ENCODE peak calls at places on chromosomes 1 and 21, in six cellular contexts. One of them, this sample, is unnamed.

GRCh38 chr1:51699376-51699775 is 82.5 kb downstream of the OSBPL9 start:
- DNase-seq in NCI-H2029 treated with DMSO at 0.1 percent for 48 hours: no peak
- DNase-seq in activated T-cell treated with anti-CD3 and anti-CD28 coated beads, Interleukin-2, amount 50 U/mL, for 72 hours: no peak
- DNase-seq in HuH-7.5: no peak
- DNase-seq in fibroblast of lung: no peak
- DNase-seq in endodermal cell: no peak
- DNase-seq in this sample: no peak

GRCh38 chr1:43205671-43206070 is 33.5 kb downstream of the CFAP57 start:
- DNase-seq in HuH-7.5: no peak
- DNase-seq in fibroblast of lung: peak
- DNase-seq in activated T-cell treated with anti-CD3 and anti-CD28 coated beads, Interleukin-2, amount 50 U/mL, for 72 hours: no peak
- DNase-seq in NCI-H2029 treated with DMSO at 0.1 percent for 48 hours: no peak
- DNase-seq in endodermal cell: no peak
- DNase-seq in this sample: no peak

GRCh38 chr1:30322859-30323257 is 400.5 kb downstream of the MATN1 start:
- DNase-seq in HuH-7.5: no peak
- DNase-seq in NCI-H2029 treated with DMSO at 0.1 percent for 48 hours: no peak
- DNase-seq in fibroblast of lung: no peak
- DNase-seq in activated T-cell treated with anti-CD3 and anti-CD28 coated beads, Interleukin-2, amount 50 U/mL, for 72 hours: no peak
- DNase-seq in endodermal cell: peak
- DNase-seq in this sample: no peak

GRCh38 chr1:26278835-26279597 is 870 bp upstream of the SH3BGRL3 start:
- DNase-seq in endodermal cell: no peak
- DNase-seq in HuH-7.5: no peak
- DNase-seq in NCI-H2029 treated with DMSO at 0.1 percent for 48 hours: no peak
- DNase-seq in activated T-cell treated with anti-CD3 and anti-CD28 coated beads, Interleukin-2, amount 50 U/mL, for 72 hours: peak
- DNase-seq in fibroblast of lung: peak
- DNase-seq in this sample: peak

GRCh38 chr1:100597784-100598183 is 59.8 kb downstream of the GPR88 start:
- DNase-seq in HuH-7.5: no peak
- DNase-seq in NCI-H2029 treated with DMSO at 0.1 percent for 48 hours: no peak
- DNase-seq in fibroblast of lung: no peak
- DNase-seq in endodermal cell: no peak
- DNase-seq in activated T-cell treated with anti-CD3 and anti-CD28 coated beads, Interleukin-2, amount 50 U/mL, for 72 hours: no peak
- DNase-seq in this sample: no peak

GRCh38 chr1:232904566-232904965 is 45.8 kb upstream of the NTPCR start:
- DNase-seq in endodermal cell: no peak
- DNase-seq in fibroblast of lung: peak
- DNase-seq in NCI-H2029 treated with DMSO at 0.1 percent for 48 hours: no peak
- DNase-seq in activated T-cell treated with anti-CD3 and anti-CD28 coated beads, Interleukin-2, amount 50 U/mL, for 72 hours: peak
- DNase-seq in HuH-7.5: no peak
- DNase-seq in this sample: no peak

GRCh38 chr1:18950415-18951026 is 6.0 kb downstream of the IFFO2 start:
- DNase-seq in endodermal cell: no peak
- DNase-seq in fibroblast of lung: no peak
- DNase-seq in NCI-H2029 treated with DMSO at 0.1 percent for 48 hours: no peak
- DNase-seq in HuH-7.5: no peak
- DNase-seq in activated T-cell treated with anti-CD3 and anti-CD28 coated beads, Interleukin-2, amount 50 U/mL, for 72 hours: peak
- DNase-seq in this sample: no peak

GRCh38 chr1:164515932-164516331 is 43.1 kb upstream of the PBX1 start:
- DNase-seq in NCI-H2029 treated with DMSO at 0.1 percent for 48 hours: no peak
- DNase-seq in fibroblast of lung: peak
- DNase-seq in HuH-7.5: no peak
- DNase-seq in endodermal cell: no peak
- DNase-seq in activated T-cell treated with anti-CD3 and anti-CD28 coated beads, Interleukin-2, amount 50 U/mL, for 72 hours: no peak
- DNase-seq in this sample: no peak

GRCh38 chr1:18955442-18956188 is 861 bp downstream of the IFFO2 start:
- DNase-seq in HuH-7.5: peak
- DNase-seq in fibroblast of lung: no peak
- DNase-seq in activated T-cell treated with anti-CD3 and anti-CD28 coated beads, Interleukin-2, amount 50 U/mL, for 72 hours: peak
- DNase-seq in NCI-H2029 treated with DMSO at 0.1 percent for 48 hours: no peak
- DNase-seq in endodermal cell: peak
- DNase-seq in this sample: no peak

GRCh38 chr1:2802421-2802961 is 998 bp upstream of the TTC34 start:
- DNase-seq in fibroblast of lung: no peak
- DNase-seq in endodermal cell: no peak
- DNase-seq in HuH-7.5: no peak
- DNase-seq in NCI-H2029 treated with DMSO at 0.1 percent for 48 hours: no peak
- DNase-seq in activated T-cell treated with anti-CD3 and anti-CD28 coated beads, Interleukin-2, amount 50 U/mL, for 72 hours: no peak
- DNase-seq in this sample: no peak

GRCh38 chr1:109687641-109688499 is at the start of gene GSTM1:
- DNase-seq in HuH-7.5: peak
- DNase-seq in activated T-cell treated with anti-CD3 and anti-CD28 coated beads, Interleukin-2, amount 50 U/mL, for 72 hours: peak
- DNase-seq in endodermal cell: peak
- DNase-seq in NCI-H2029 treated with DMSO at 0.1 percent for 48 hours: no peak
- DNase-seq in fibroblast of lung: peak
- DNase-seq in this sample: no peak

GRCh38 chr1:246450485-246451251 is 56.4 kb downstream of the SMYD3 start:
- DNase-seq in activated T-cell treated with anti-CD3 and anti-CD28 coated beads, Interleukin-2, amount 50 U/mL, for 72 hours: no peak
- DNase-seq in NCI-H2029 treated with DMSO at 0.1 percent for 48 hours: peak
- DNase-seq in fibroblast of lung: peak
- DNase-seq in endodermal cell: no peak
- DNase-seq in HuH-7.5: peak
- DNase-seq in this sample: no peak

GRCh38 chr1:6330410-6330827 is 63.1 kb downstream of the ACOT7 start:
- DNase-seq in HuH-7.5: no peak
- DNase-seq in fibroblast of lung: peak
- DNase-seq in endodermal cell: no peak
- DNase-seq in NCI-H2029 treated with DMSO at 0.1 percent for 48 hours: no peak
- DNase-seq in activated T-cell treated with anti-CD3 and anti-CD28 coated beads, Interleukin-2, amount 50 U/mL, for 72 hours: no peak
- DNase-seq in this sample: no peak

GRCh38 chr1:966135-966602 is at the start of gene PLEKHN1:
- DNase-seq in NCI-H2029 treated with DMSO at 0.1 percent for 48 hours: no peak
- DNase-seq in endodermal cell: peak
- DNase-seq in HuH-7.5: peak
- DNase-seq in activated T-cell treated with anti-CD3 and anti-CD28 coated beads, Interleukin-2, amount 50 U/mL, for 72 hours: peak
- DNase-seq in fibroblast of lung: no peak
- DNase-seq in this sample: no peak

GRCh38 chr1:155801149-155801548 is 55.9 kb downstream of the GON4L start:
- DNase-seq in NCI-H2029 treated with DMSO at 0.1 percent for 48 hours: no peak
- DNase-seq in HuH-7.5: no peak
- DNase-seq in fibroblast of lung: no peak
- DNase-seq in activated T-cell treated with anti-CD3 and anti-CD28 coated beads, Interleukin-2, amount 50 U/mL, for 72 hours: no peak
- DNase-seq in endodermal cell: no peak
- DNase-seq in this sample: no peak

GRCh38 chr21:38950388-38951094 is 144.8 kb downstream of the ETS2 start:
- DNase-seq in fibroblast of lung: peak
- DNase-seq in endodermal cell: no peak
- DNase-seq in HuH-7.5: no peak
- DNase-seq in NCI-H2029 treated with DMSO at 0.1 percent for 48 hours: peak
- DNase-seq in activated T-cell treated with anti-CD3 and anti-CD28 coated beads, Interleukin-2, amount 50 U/mL, for 72 hours: no peak
- DNase-seq in this sample: no peak

GRCh38 chr1:197774691-197775281 is 494 bp downstream of the DENND1B start:
- DNase-seq in endodermal cell: peak
- DNase-seq in HuH-7.5: peak
- DNase-seq in activated T-cell treated with anti-CD3 and anti-CD28 coated beads, Interleukin-2, amount 50 U/mL, for 72 hours: peak
- DNase-seq in fibroblast of lung: peak
- DNase-seq in NCI-H2029 treated with DMSO at 0.1 percent for 48 hours: no peak
- DNase-seq in this sample: no peak

GRCh38 chr1:214540324-214540723 is 11.1 kb downstream of the PTPN14 start:
- DNase-seq in activated T-cell treated with anti-CD3 and anti-CD28 coated beads, Interleukin-2, amount 50 U/mL, for 72 hours: no peak
- DNase-seq in fibroblast of lung: no peak
- DNase-seq in HuH-7.5: no peak
- DNase-seq in NCI-H2029 treated with DMSO at 0.1 percent for 48 hours: no peak
- DNase-seq in endodermal cell: no peak
- DNase-seq in this sample: no peak

GRCh38 chr1:234125283-234125682 is 220.8 kb downstream of the SLC35F3 start:
- DNase-seq in fibroblast of lung: peak
- DNase-seq in HuH-7.5: peak
- DNase-seq in NCI-H2029 treated with DMSO at 0.1 percent for 48 hours: peak
- DNase-seq in endodermal cell: peak
- DNase-seq in activated T-cell treated with anti-CD3 and anti-CD28 coated beads, Interleukin-2, amount 50 U/mL, for 72 hours: peak
- DNase-seq in this sample: no peak

GRCh38 chr1:180953791-180954721 is 41.4 kb downstream of the KIAA1614 start:
- DNase-seq in NCI-H2029 treated with DMSO at 0.1 percent for 48 hours: no peak
- DNase-seq in endodermal cell: no peak
- DNase-seq in activated T-cell treated with anti-CD3 and anti-CD28 coated beads, Interleukin-2, amount 50 U/mL, for 72 hours: peak
- DNase-seq in HuH-7.5: peak
- DNase-seq in fibroblast of lung: peak
- DNase-seq in this sample: no peak

GRCh38 chr21:36024782-36025181 is 35.5 kb downstream of the SETD4 start:
- DNase-seq in endodermal cell: no peak
- DNase-seq in NCI-H2029 treated with DMSO at 0.1 percent for 48 hours: no peak
- DNase-seq in fibroblast of lung: no peak
- DNase-seq in HuH-7.5: no peak
- DNase-seq in activated T-cell treated with anti-CD3 and anti-CD28 coated beads, Interleukin-2, amount 50 U/mL, for 72 hours: no peak
- DNase-seq in this sample: no peak

GRCh38 chr1:22484741-22485140 is 33.1 kb downstream of the ZBTB40 start:
- DNase-seq in endodermal cell: no peak
- DNase-seq in activated T-cell treated with anti-CD3 and anti-CD28 coated beads, Interleukin-2, amount 50 U/mL, for 72 hours: no peak
- DNase-seq in NCI-H2029 treated with DMSO at 0.1 percent for 48 hours: no peak
- DNase-seq in HuH-7.5: no peak
- DNase-seq in fibroblast of lung: no peak
- DNase-seq in this sample: no peak

GRCh38 chr1:84467298-84467697 is 11.8 kb upstream of the RPF1 start:
- DNase-seq in NCI-H2029 treated with DMSO at 0.1 percent for 48 hours: no peak
- DNase-seq in fibroblast of lung: no peak
- DNase-seq in HuH-7.5: no peak
- DNase-seq in endodermal cell: no peak
- DNase-seq in activated T-cell treated with anti-CD3 and anti-CD28 coated beads, Interleukin-2, amount 50 U/mL, for 72 hours: no peak
- DNase-seq in this sample: no peak

GRCh38 chr1:182791464-182792179 is 2.0 kb downstream of the NPL start:
- DNase-seq in NCI-H2029 treated with DMSO at 0.1 percent for 48 hours: no peak
- DNase-seq in HuH-7.5: no peak
- DNase-seq in endodermal cell: no peak
- DNase-seq in fibroblast of lung: no peak
- DNase-seq in activated T-cell treated with anti-CD3 and anti-CD28 coated beads, Interleukin-2, amount 50 U/mL, for 72 hours: no peak
- DNase-seq in this sample: no peak

GRCh38 chr1:23517581-23517980 is 13.5 kb downstream of the E2F2 start:
- DNase-seq in NCI-H2029 treated with DMSO at 0.1 percent for 48 hours: no peak
- DNase-seq in endodermal cell: no peak
- DNase-seq in HuH-7.5: no peak
- DNase-seq in fibroblast of lung: no peak
- DNase-seq in activated T-cell treated with anti-CD3 and anti-CD28 coated beads, Interleukin-2, amount 50 U/mL, for 72 hours: no peak
- DNase-seq in this sample: no peak

GRCh38 chr1:218430346-218430745 is 85.2 kb downstream of the TGFB2 start:
- DNase-seq in NCI-H2029 treated with DMSO at 0.1 percent for 48 hours: no peak
- DNase-seq in endodermal cell: no peak
- DNase-seq in fibroblast of lung: no peak
- DNase-seq in activated T-cell treated with anti-CD3 and anti-CD28 coated beads, Interleukin-2, amount 50 U/mL, for 72 hours: no peak
- DNase-seq in HuH-7.5: no peak
- DNase-seq in this sample: no peak

GRCh38 chr1:45446530-45446929 is 44.4 kb downstream of the TESK2 start:
- DNase-seq in HuH-7.5: no peak
- DNase-seq in fibroblast of lung: no peak
- DNase-seq in activated T-cell treated with anti-CD3 and anti-CD28 coated beads, Interleukin-2, amount 50 U/mL, for 72 hours: no peak
- DNase-seq in NCI-H2029 treated with DMSO at 0.1 percent for 48 hours: no peak
- DNase-seq in endodermal cell: no peak
- DNase-seq in this sample: no peak

GRCh38 chr1:47280142-47280541 is 33.8 kb downstream of the STIL start:
- DNase-seq in endodermal cell: no peak
- DNase-seq in NCI-H2029 treated with DMSO at 0.1 percent for 48 hours: no peak
- DNase-seq in activated T-cell treated with anti-CD3 and anti-CD28 coated beads, Interleukin-2, amount 50 U/mL, for 72 hours: no peak
- DNase-seq in HuH-7.5: no peak
- DNase-seq in fibroblast of lung: peak
- DNase-seq in this sample: no peak